ENCODE peak calls at places on chromosomes 2 and 18, in ten cellular contexts. U is OCI-LY7, G is colonic mucosa, O is transverse colon, L is PC-9, Z is upper lobe of right lung, F is lower lobe of right lung, X is vagina, P is IMR-90, Y is SK-N-SH. J is an unnamed sample. For H3K4me1, the result is how much of the 10 kb centered on the place peaks cover.

GRCh38 chr2:176120369-176121307 is 1.9 kb upstream of the HOXD9 start:
- DNase-seq in U (no peak), G (no peak), O (no peak), L (no peak), Z (no peak), F (no peak), X (no peak), P (no peak), Y (no peak), J (no peak)

GRCh38 chr2:29522951-29523669 is 398.3 kb downstream of the ALK start:
- DNase-seq in U (no peak), G (no peak), O (no peak), L (no peak), Z (no peak), F (no peak), X (peak), P (peak), Y (no peak), J (no peak)

GRCh38 chr18:80192653-80193385 is 54.5 kb downstream of the PARD6G start:
- DNase-seq in U (no peak), G (no peak), O (no peak), L (no peak), Z (no peak), F (no peak), X (peak), P (no peak), Y (no peak), J (no peak)

GRCh38 chr2:24454258-24454657 is 36.8 kb upstream of the NCOA1 start:
- DNase-seq in U (no peak), G (no peak), O (no peak), L (no peak), Z (no peak), F (no peak), X (no peak), P (peak), Y (no peak), J (no peak)

GRCh38 chr2:85503168-85503610 is 35.8 kb upstream of the MAT2A start:
- DNase-seq in U (no peak), G (peak), O (peak), L (peak), Z (no peak), F (no peak), X (no peak), P (no peak), Y (no peak), J (no peak)

GRCh38 chr18:76474824-76475223 is 20.2 kb downstream of the ZNF516 start:
- DNase-seq in U (no peak), G (no peak), O (no peak), L (no peak), Z (no peak), F (no peak), X (no peak), P (no peak), Y (no peak), J (no peak)

GRCh38 chr18:6088432-6088831 is 193.1 kb upstream of the TMEM200C start:
- DNase-seq in U (no peak), G (no peak), O (no peak), L (no peak), Z (no peak), F (no peak), X (no peak), P (no peak), Y (no peak), J (no peak)

GRCh38 chr18:76824754-76825153 is 2.4 kb downstream of the ZNF236 start:
- DNase-seq in U (no peak), G (no peak), O (no peak), L (no peak), Z (no peak), F (no peak), X (no peak), P (no peak), Y (no peak), J (no peak)

GRCh38 chr2:204901591-204901990 is 356.3 kb downstream of the PARD3B start:
- DNase-seq in U (no peak), G (no peak), O (no peak), L (no peak), Z (no peak), F (no peak), X (no peak), P (no peak), Y (no peak), J (no peak)

GRCh38 chr2:137677466-137677865 is 286.8 kb upstream of the HNMT start:
- DNase-seq in U (peak), G (no peak), O (no peak), L (no peak), Z (no peak), F (no peak), X (no peak), P (no peak), Y (peak), J (no peak)

GRCh38 chr2:119694994-119695521 is 16.1 kb downstream of the TMEM177 start:
- DNase-seq in U (no peak), G (no peak), O (no peak), L (peak), Z (no peak), F (no peak), X (no peak), P (peak), Y (no peak), J (peak)

GRCh38 chr18:57208056-57208455 is 61.2 kb downstream of the BOD1L2 start:
- DNase-seq in U (no peak), G (peak), O (peak), L (no peak), Z (no peak), F (no peak), X (no peak), P (no peak), Y (no peak), J (no peak)

GRCh38 chr18:3584897-3585460 is 135.0 kb downstream of the TGIF1 start:
- DNase-seq in U (peak), G (no peak), O (no peak), L (peak), Z (no peak), F (no peak), X (no peak), P (no peak), Y (no peak), J (no peak)

GRCh38 chr2:118850901-118851268 is 3.4 kb upstream of the EN1 start:
- DNase-seq in U (no peak), G (no peak), O (no peak), L (no peak), Z (no peak), F (no peak), X (no peak), P (no peak), Y (no peak), J (no peak)

GRCh38 chr2:2189112-2189398 is 142.0 kb downstream of the MYT1L start:
- DNase-seq in U (no peak), G (no peak), O (no peak), L (no peak), Z (no peak), F (no peak), X (no peak), P (no peak), Y (no peak), J (no peak)

GRCh38 chr2:180146541-180146940 is 139.4 kb upstream of the CWC22 start:
- DNase-seq in U (no peak), G (no peak), O (no peak), L (no peak), Z (no peak), F (no peak), X (no peak), P (no peak), Y (no peak), J (no peak)

GRCh38 chr18:48634491-48634890 is 95.7 kb downstream of the CTIF start:
- DNase-seq in U (no peak), G (no peak), O (no peak), L (no peak), Z (peak), F (no peak), X (no peak), P (no peak), Y (no peak), J (no peak)

GRCh38 chr18:41075212-41075611 is 879.8 kb upstream of the PIK3C3 start:
- DNase-seq in U (no peak), G (no peak), O (no peak), L (no peak), Z (no peak), F (no peak), X (no peak), P (peak), Y (no peak), J (no peak)

GRCh38 chr2:30301551-30301950 is 70.2 kb downstream of the LBH start:
- DNase-seq in U (no peak), G (no peak), O (no peak), L (no peak), Z (no peak), F (no peak), X (no peak), P (peak), Y (no peak), J (no peak)

GRCh38 chr18:56112013-56112749 is 524.2 kb upstream of the TCF4 start:
- DNase-seq in U (no peak), G (no peak), O (no peak), L (no peak), Z (no peak), F (no peak), X (no peak), P (peak), Y (no peak), J (no peak)

GRCh38 chr2:178804791-178805190 is 2.4 kb downstream of the TTN start:
- DNase-seq in U (peak), G (no peak), O (no peak), L (no peak), Z (no peak), F (no peak), X (no peak), P (peak), Y (peak), J (no peak)

GRCh38 chr2:119758881-119759450 is 756 bp upstream of the PTPN4 start:
- DNase-seq in U (no peak), G (no peak), O (no peak), L (no peak), Z (no peak), F (no peak), X (no peak), P (no peak), Y (no peak), J (no peak)

GRCh38 chr2:190537765-190538164 is 3.2 kb upstream of the NEMP2 start:
- DNase-seq in U (no peak), G (no peak), O (no peak), L (no peak), Z (no peak), F (no peak), X (no peak), P (peak), Y (no peak), J (no peak)

GRCh38 chr2:231379266-231380215 is 16.0 kb upstream of the B3GNT7 start:
- DNase-seq in U (no peak), G (peak), O (peak), L (peak), Z (no peak), F (peak), X (no peak), P (no peak), Y (no peak), J (no peak)

GRCh38 chr2:105744909-105745853 is at the start of gene NCK2:
- DNase-seq in U (peak), G (peak), O (peak), L (peak), Z (peak), F (peak), X (no peak), P (peak), Y (peak), J (peak)

GRCh38 chr2:105747997-105748396 is 3.3 kb downstream of the NCK2 start:
- DNase-seq in U (no peak), G (no peak), O (no peak), L (no peak), Z (no peak), F (no peak), X (no peak), P (peak), Y (no peak), J (no peak)

GRCh38 chr2:105747254-105747909 is 2.7 kb downstream of the NCK2 start:
- DNase-seq in U (no peak), G (no peak), O (no peak), L (no peak), Z (no peak), F (no peak), X (no peak), P (peak), Y (no peak), J (no peak)

GRCh38 chr2:105744091-105744908 is 412 bp upstream of the NCK2 start:
- DNase-seq in U (peak), G (peak), O (peak), L (peak), Z (peak), F (peak), X (no peak), P (peak), Y (peak), J (peak)

GRCh38 chr2:105746177-105747080 is 1.7 kb downstream of the NCK2 start:
- DNase-seq in U (peak), G (peak), O (peak), L (peak), Z (peak), F (peak), X (no peak), P (no peak), Y (peak), J (peak)
- H3K4me1 ChIP-seq in U (half or more), G (under half), O (half or more), L (under half), Z (under half), F (half or more), X (half or more), P (under half), Y (under half), J (under half)

GRCh38 chr2:111702119-111702808 is 181.7 kb downstream of the ANAPC1 start:
- DNase-seq in U (peak), G (peak), O (peak), L (peak), Z (no peak), F (no peak), X (no peak), P (peak), Y (peak), J (peak)
- TF ChIP-seq CTCF in U (peak), G (peak), O (peak), L (peak), Z (peak), F (peak), X (peak), P (peak), Y (peak), J (peak)

DNA sequence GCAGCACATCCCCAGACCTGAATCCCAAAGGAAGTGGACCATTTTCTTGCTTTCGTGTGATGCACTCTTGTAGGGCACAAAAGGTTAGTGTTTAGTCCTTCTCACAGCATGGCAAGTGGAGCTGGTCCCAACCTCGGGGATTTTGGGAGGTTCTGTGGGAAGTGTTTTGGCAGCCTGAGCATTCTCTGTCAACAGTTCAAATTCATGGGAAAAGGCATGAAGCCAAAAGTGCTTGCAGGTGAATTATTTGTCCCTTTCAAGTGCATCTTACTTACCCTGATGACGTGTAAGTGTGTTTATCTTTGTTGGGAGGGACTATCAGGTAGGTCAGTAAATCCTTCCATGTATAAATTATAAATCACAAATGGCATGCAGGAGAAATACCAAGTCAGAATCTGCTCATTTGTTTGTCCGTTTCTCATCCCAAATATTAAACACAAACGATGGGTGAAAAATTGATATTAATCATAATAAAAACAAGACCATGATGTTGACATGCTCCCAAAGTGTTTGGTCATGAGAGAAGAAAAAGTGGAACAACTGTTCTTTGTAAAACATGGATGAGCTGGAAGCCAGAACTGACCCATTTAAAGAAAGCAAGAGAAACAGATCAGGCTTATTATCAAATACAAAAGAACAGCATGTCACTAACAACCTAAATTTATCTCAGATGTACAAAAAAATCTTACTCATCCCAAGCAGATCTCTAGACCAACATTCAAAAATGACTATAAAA is 57.6 kb downstream of the EPHA4 start:
- DNase-seq in U (no peak), G (no peak), O (no peak), L (no peak), Z (no peak), F (no peak), X (no peak), P (no peak), Y (no peak), J (no peak)
- H3K4me1 ChIP-seq in U (under half), G (under half), O (under half), L (under half), Z (under half), F (under half), X (under half), P (under half), Y (under half), J (under half)

DNA sequence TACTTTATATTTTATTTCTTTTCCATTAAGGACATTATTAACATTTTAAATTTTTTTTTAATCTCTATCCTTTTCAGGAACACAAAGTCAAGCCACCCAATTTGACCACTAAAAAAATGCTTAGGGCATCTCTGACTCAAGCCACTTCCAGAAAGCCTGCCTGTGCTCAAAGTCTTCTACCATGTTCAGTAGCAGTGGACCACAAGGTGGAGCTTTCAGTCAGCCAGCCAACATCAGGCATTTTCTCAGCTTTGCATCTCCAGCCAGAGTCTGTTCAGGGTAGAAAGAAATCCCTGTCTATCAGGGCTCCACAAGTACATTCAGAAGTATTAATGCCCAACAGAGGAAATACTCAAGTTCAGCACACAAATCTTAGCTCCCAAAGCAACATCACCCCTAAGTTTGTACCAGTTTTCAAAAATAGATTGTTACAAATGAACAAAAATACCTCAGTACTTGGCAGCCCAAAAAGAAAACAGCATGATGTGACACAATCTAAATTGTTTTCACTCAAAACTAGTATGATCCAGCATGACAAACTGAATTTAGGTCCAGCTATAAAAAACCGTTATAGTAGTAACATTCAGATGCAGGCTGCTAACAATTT is 37.6 kb downstream of the C18orf63 start:
- DNase-seq in U (peak), G (peak), O (peak), L (peak), Z (no peak), F (no peak), X (no peak), P (peak), Y (peak), J (peak)
- TF ChIP-seq CTCF in U (peak), G (peak), O (peak), L (peak), Z (peak), F (peak), X (peak), P (peak), Y (peak), J (peak)

DNA sequence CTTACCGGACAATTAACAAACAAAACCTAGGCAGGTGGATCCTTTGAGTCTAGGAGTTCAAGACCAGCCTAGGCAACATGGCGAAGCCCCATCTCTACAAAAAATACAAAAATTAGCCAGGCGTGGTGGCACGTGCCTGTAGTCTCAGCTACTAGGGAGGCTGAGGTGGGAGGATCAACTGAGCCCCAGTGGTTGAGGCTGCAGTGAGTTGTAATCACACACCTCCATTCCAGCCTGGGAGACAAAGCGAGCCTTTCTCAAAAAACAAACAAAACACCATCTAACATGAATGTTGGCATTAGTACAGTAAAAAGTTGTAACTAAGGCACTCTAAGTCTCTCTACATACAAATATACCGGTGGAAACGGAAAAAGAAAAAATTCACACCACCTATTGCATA is 5.3 kb downstream of the SP3 start:
- DNase-seq in U (no peak), G (no peak), O (no peak), L (no peak), Z (no peak), F (no peak), X (no peak), P (no peak), Y (no peak), J (no peak)
- H3K4me1 ChIP-seq in U (half or more), G (under half), O (half or more), L (under half), Z (half or more), F (half or more), X (half or more), P (under half), Y (under half), J (half or more)

GRCh38 chr2:108593547-108594098 is 59.4 kb downstream of the LIMS1 start:
- DNase-seq in U (no peak), G (no peak), O (no peak), L (no peak), Z (no peak), F (no peak), X (no peak), P (peak), Y (no peak), J (no peak)
- TF ChIP-seq CTCF in U (peak), G (no peak), O (no peak), L (no peak), Z (no peak), F (no peak), X (no peak), P (peak), Y (peak), J (peak)

GRCh38 chr2:10329880-10330699 is 27.4 kb downstream of the HPCAL1 start:
- DNase-seq in U (peak), G (no peak), O (no peak), L (peak), Z (no peak), F (no peak), X (no peak), P (peak), Y (no peak), J (peak)
- H3K4me1 ChIP-seq in U (half or more), G (under half), O (half or more), L (under half), Z (half or more), F (half or more), X (half or more), P (under half), Y (half or more), J (under half)

DNA sequence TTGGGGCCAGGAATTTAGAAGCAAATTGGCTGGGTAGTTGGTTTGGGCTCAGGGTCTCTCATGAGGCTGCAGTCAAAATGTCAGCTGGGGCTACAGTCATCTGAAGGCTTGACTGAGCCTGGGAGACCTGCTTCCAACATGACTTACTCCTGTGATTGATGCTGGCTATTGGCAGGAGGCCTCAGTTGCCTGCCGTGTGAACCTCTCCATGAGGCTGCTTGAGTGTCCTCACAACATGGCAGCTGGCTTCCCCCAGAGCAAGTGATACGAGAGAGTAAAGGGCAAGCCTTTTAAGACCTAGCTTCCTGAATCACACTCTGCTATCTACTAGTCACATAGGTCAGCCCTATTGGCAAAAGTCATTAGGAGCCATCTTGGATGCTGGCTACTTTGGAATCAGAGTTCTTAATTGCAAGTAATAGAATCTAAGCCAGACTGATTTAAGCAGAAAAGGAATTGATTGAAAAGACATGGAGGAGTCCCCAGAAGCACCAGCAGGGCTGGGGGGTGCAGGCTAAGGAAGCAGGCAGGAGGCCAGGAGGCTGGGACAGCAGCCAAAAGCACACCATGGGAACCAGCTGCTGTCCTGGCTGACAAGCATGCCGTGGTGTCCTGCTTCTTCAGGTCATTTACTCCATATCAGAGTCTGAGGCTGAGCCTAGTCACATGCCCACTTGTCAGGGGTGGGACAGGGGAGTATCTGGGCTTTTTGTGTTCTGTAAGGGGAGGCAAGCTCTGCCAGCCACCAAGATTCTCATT is 7.8 kb upstream of the GIGYF2 start:
- DNase-seq in U (no peak), G (no peak), O (peak), L (peak), Z (peak), F (no peak), X (no peak), P (peak), Y (peak), J (no peak)
- TF ChIP-seq CTCF in U (no peak), G (no peak), O (no peak), L (no peak), Z (no peak), F (no peak), X (no peak), P (no peak), Y (no peak), J (no peak)

GRCh38 chr2:113906647-113907046 is 16.8 kb downstream of the ACTR3 start:
- DNase-seq in U (no peak), G (no peak), O (no peak), L (no peak), Z (no peak), F (no peak), X (no peak), P (no peak), Y (no peak), J (no peak)
- H3K4me1 ChIP-seq in U (under half), G (under half), O (half or more), L (under half), Z (under half), F (half or more), X (half or more), P (under half), Y (under half), J (under half)